ENCODE peak calls at places on chromosomes 7 and 10, in five cellular contexts. W is SK-N-SH, M is GM23248, D is ascending aorta, J is astrocyte. E is an unnamed sample.
A peak's percentile ranks its signal among the peaks of the same experiment; 100 is the strongest.

GRCh38 chr7:42494722-42495121 is 257.7 kb upstream of the GLI3 start:
- DNase-seq in M (peak; percentile 38), W (no peak), D (no peak), J (peak; percentile 42), E (no peak)

GRCh38 chr10:33126118-33126517 is 168.1 kb upstream of the ITGB1 start:
- DNase-seq in M (no peak), J (peak; percentile 64), D (no peak), W (no peak), E (no peak)

GRCh38 chr7:143279186-143280098 is 5.3 kb upstream of the TMEM139 start:
- DNase-seq in D (no peak), W (no peak), J (peak; percentile 73), M (peak; percentile 84), E (no peak)

GRCh38 chr7:130268463-130269317 is 2.0 kb downstream of the CPA2 start:
- DNase-seq in M (no peak), D (no peak), J (no peak), W (no peak), E (no peak)

GRCh38 chr10:114489521-114490310 is 85.4 kb upstream of the AFAP1L2 start:
- DNase-seq in M (no peak), W (no peak), D (no peak), J (no peak), E (no peak)

GRCh38 chr7:27647052-27647451 is 15.6 kb downstream of the HIBADH start:
- DNase-seq in D (no peak), W (no peak), J (peak; percentile 73), M (peak; percentile 61), E (no peak)

GRCh38 chr10:113518415-113518814 is 34.4 kb upstream of the HABP2 start:
- DNase-seq in J (no peak), M (no peak), D (no peak), W (no peak), E (no peak)

GRCh38 chr7:107014381-107015023 is 30.0 kb upstream of the PRKAR2B start:
- DNase-seq in D (no peak), M (peak; percentile 10), J (peak; percentile 39), W (no peak), E (no peak)

GRCh38 chr10:107686095-107686494 is 521.6 kb upstream of the SORCS1 start:
- DNase-seq in J (no peak), W (no peak), D (no peak), M (no peak), E (no peak)

GRCh38 chr10:114520453-114520852 is 116.2 kb upstream of the AFAP1L2 start:
- DNase-seq in M (peak; percentile 84), J (peak; percentile 85), W (no peak), D (no peak), E (no peak)

GRCh38 chr10:43885842-43886241 is 237.2 kb upstream of the ZNF32 start:
- DNase-seq in D (no peak), M (no peak), J (no peak), W (no peak), E (no peak)

GRCh38 chr10:26801274-26801673 is 59.5 kb downstream of the ABI1 start:
- DNase-seq in D (no peak), W (no peak), J (no peak), M (no peak), E (no peak)

GRCh38 chr10:71838264-71839211 is 12.5 kb downstream of the PSAP start:
- DNase-seq in D (no peak), W (no peak), M (peak; percentile 84), J (peak; percentile 39), E (no peak)

GRCh38 chr10:74419491-74420466 is 268.8 kb downstream of the ADK start:
- DNase-seq in J (no peak), D (no peak), M (peak; percentile 51), W (peak; percentile 47), E (peak; percentile 13)

GRCh38 chr7:34282271-34282670 is 375.7 kb upstream of the NPSR1 start:
- DNase-seq in M (peak; percentile 45), D (no peak), J (peak; percentile 38), W (no peak), E (no peak)

GRCh38 chr7:51029586-51030230 is 247.0 kb upstream of the GRB10 start:
- DNase-seq in D (no peak), W (no peak), M (peak; percentile 91), J (peak; percentile 91), E (no peak)

GRCh38 chr7:14309432-14309831 is 320.0 kb upstream of the ETV1 start:
- DNase-seq in D (no peak), J (no peak), M (no peak), W (no peak), E (no peak)

GRCh38 chr10:52889611-52890010 is 117.0 kb upstream of the MBL2 start:
- DNase-seq in M (no peak), D (no peak), J (no peak), W (no peak), E (no peak)

GRCh38 chr7:116339564-116339963 is 129.2 kb downstream of the TES start:
- DNase-seq in D (no peak), M (no peak), J (no peak), W (no peak), E (no peak)

GRCh38 chr10:80535671-80536360 is 1.9 kb upstream of the SH2D4B start:
- DNase-seq in D (no peak), J (no peak), M (peak; percentile 40), W (no peak), E (peak; percentile 60)

GRCh38 chr10:784759-785538 is 95.5 kb upstream of the DIP2C start:
- DNase-seq in W (peak; percentile 87), M (peak; percentile 96), J (peak; percentile 77), D (no peak), E (no peak)

GRCh38 chr7:2954433-2954853 is 89.2 kb downstream of the CARD11 start:
- DNase-seq in D (no peak), M (no peak), W (no peak), J (no peak), E (peak; percentile 32)

GRCh38 chr7:47458057-47458456 is 123.9 kb downstream of the TNS3 start:
- DNase-seq in M (peak; percentile 98), W (no peak), D (no peak), J (peak; percentile 93), E (no peak)

GRCh38 chr7:106480161-106480579 is 180.8 kb downstream of the CCDC71L start:
- DNase-seq in D (no peak), W (no peak), M (no peak), J (no peak), E (no peak)

GRCh38 chr7:75878769-75879596 is at the start of gene RHBDD2:
- DNase-seq in D (peak; percentile 84), J (peak; percentile 71), M (peak; percentile 97), W (peak; percentile 100), E (peak; percentile 90)

GRCh38 chr7:153381275-153382119 is 621.9 kb downstream of the ACTR3B start:
- DNase-seq in W (peak; percentile 60), M (peak; percentile 3), D (no peak), J (no peak), E (no peak)

GRCh38 chr10:46552526-46553237 is 3.8 kb downstream of the GPRIN2 start:
- DNase-seq in M (no peak), W (no peak), J (no peak), D (peak; percentile 8), E (no peak)

GRCh38 chr7:73577627-73578341 is 595 bp downstream of the TBL2 start:
- DNase-seq in W (no peak), M (peak; percentile 54), D (no peak), J (no peak), E (no peak)

GRCh38 chr10:97097154-97097490 is 88.6 kb downstream of the SLIT1 start:
- DNase-seq in D (no peak), M (no peak), J (no peak), W (no peak), E (no peak)
- H3K27me3 ChIP-seq in D (no peaks in the 10 kb centered on the region), M (peaks cover 38% of the 10 kb centered on the region), J (peaks cover 30% of the 10 kb centered on the region), W (peaks cover 39% of the 10 kb centered on the region), E (no peaks in the 10 kb centered on the region)

DNA sequence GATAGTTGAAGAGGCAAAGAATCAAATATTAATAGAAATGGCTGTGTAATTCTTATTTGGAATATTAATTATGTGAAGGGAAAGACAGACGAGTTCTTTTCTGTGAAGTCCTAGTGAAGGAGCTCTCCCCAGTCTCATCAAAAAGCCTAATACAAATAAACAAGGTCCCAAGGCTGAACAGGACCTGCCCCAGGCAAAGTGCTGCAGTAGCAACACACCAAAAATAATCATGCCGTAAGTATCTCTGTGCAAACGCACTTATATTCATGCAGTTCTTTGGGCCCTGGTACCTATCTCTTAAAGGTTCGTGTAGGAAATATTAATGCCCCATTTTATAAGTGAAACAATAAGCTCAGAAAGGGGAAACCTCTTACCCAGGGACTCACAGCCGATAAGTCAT is 12.2 kb upstream of the CHST15 start:
- DNase-seq in J (no peak), W (no peak), D (no peak), M (no peak), E (no peak)
- H3K27ac ChIP-seq in J (no peak overlapping the region), W (no peak overlapping the region), D (peak overlapping the region; percentile 58), M (no peak overlapping the region), E (no peak overlapping the region)

GRCh38 chr10:62647375-62648092 is 157.0 kb upstream of the ADO start:
- DNase-seq in M (no peak), W (no peak), J (no peak), D (no peak), E (no peak)

GRCh38 chr10:62648941-62649340 is 155.6 kb upstream of the ADO start:
- DNase-seq in M (no peak), J (no peak), W (no peak), D (no peak), E (no peak)

GRCh38 chr10:62639139-62639538 is 165.4 kb upstream of the ADO start:
- DNase-seq in J (no peak), M (no peak), D (no peak), W (no peak), E (no peak)

GRCh38 chr10:62640386-62640785 is 164.1 kb upstream of the ADO start:
- DNase-seq in W (no peak), M (peak; percentile 34), D (no peak), J (peak; percentile 47), E (no peak)

GRCh38 chr10:62643612-62644587 is 160.6 kb upstream of the ADO start:
- DNase-seq in W (no peak), J (no peak), D (no peak), M (no peak), E (no peak)
- H3K4me3 ChIP-seq in W (no peak overlapping the region), J (no peak overlapping the region), D (no peak overlapping the region), M (no peak overlapping the region), E (no peak overlapping the region)

DNA sequence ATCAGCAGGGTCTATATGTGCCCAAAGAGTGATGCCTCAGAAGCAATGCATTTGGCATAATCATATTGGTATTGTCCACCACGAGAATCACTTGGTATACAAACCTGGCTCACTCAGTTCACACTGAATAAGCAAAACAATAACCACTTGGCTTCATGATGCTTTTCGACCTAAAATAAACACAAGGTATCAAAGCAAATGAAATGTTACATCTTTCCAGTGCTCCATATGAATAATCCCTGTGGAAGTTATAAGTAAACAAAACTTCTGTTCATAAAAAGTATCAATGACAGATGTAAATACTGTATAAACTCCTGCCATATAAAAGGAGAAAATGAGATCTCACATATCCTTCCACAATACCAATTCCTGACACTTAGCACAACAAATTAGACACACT is 29.8 kb upstream of the EBLN1 start:
- DNase-seq in W (no peak), J (no peak), D (no peak), M (no peak), E (no peak)
- H3K27me3 ChIP-seq in W (no peaks in the 10 kb centered on the region), J (no peaks in the 10 kb centered on the region), D (no peaks in the 10 kb centered on the region), M (no peaks in the 10 kb centered on the region), E (no peaks in the 10 kb centered on the region)

GRCh38 chr7:12709731-12710502 is 22.5 kb downstream of the ARL4A start:
- DNase-seq in M (peak; percentile 68), J (peak; percentile 75), D (no peak), W (no peak), E (no peak)
- H3K27ac ChIP-seq in M (peak overlapping the region; percentile 24), J (no peak overlapping the region), D (no peak overlapping the region), W (no peak overlapping the region), E (no peak overlapping the region)

E was measured in CD8-positive, alpha-beta memory T cell.